ENCODE peak calls at places on chromosomes 16 and 17, in eight cellular contexts. One of them, this sample, is unnamed.
A peak's percentile ranks its signal among the peaks of the same experiment; 100 is the strongest.

GRCh38 chr16:81706327-81707295 is 72.5 kb upstream of the PLCG2 start:
- DNase-seq in lower leg skin: no peak
- DNase-seq in neural crest cell: no peak
- DNase-seq in Caco-2: no peak
- DNase-seq in HFF-Myc: no peak
- DNase-seq in AG10803: no peak
- DNase-seq in sigmoid colon: no peak
- DNase-seq in bronchial epithelial cell: no peak
- DNase-seq in this sample: no peak

GRCh38 chr17:43943769-43944418 is 1.6 kb upstream of the PPY start:
- DNase-seq in bronchial epithelial cell: peak; percentile 69
- DNase-seq in neural crest cell: peak; percentile 87
- DNase-seq in AG10803: peak; percentile 81
- DNase-seq in sigmoid colon: peak; percentile 90
- DNase-seq in Caco-2: peak; percentile 88
- DNase-seq in HFF-Myc: no peak
- DNase-seq in lower leg skin: peak; percentile 96
- DNase-seq in this sample: peak; percentile 87

GRCh38 chr17:263773-264172 is 82.3 kb upstream of the DOC2B start:
- DNase-seq in AG10803: no peak
- DNase-seq in neural crest cell: no peak
- DNase-seq in HFF-Myc: no peak
- DNase-seq in lower leg skin: peak; percentile 81
- DNase-seq in sigmoid colon: peak; percentile 48
- DNase-seq in Caco-2: no peak
- DNase-seq in bronchial epithelial cell: no peak
- DNase-seq in this sample: no peak

GRCh38 chr17:28882154-28882895 is 15.2 kb downstream of the FLOT2 start:
- DNase-seq in bronchial epithelial cell: no peak
- DNase-seq in sigmoid colon: no peak
- DNase-seq in AG10803: no peak
- DNase-seq in neural crest cell: no peak
- DNase-seq in HFF-Myc: no peak
- DNase-seq in lower leg skin: no peak
- DNase-seq in Caco-2: no peak
- DNase-seq in this sample: no peak

GRCh38 chr16:78505544-78506371 is 406.3 kb downstream of the WWOX start:
- DNase-seq in lower leg skin: peak; percentile 88
- DNase-seq in HFF-Myc: no peak
- DNase-seq in AG10803: peak; percentile 23
- DNase-seq in Caco-2: peak; percentile 34
- DNase-seq in sigmoid colon: peak; percentile 86
- DNase-seq in neural crest cell: no peak
- DNase-seq in bronchial epithelial cell: no peak
- DNase-seq in this sample: peak; percentile 41

GRCh38 chr17:41448506-41448905 is 7.7 kb upstream of the KRT38 start:
- DNase-seq in lower leg skin: no peak
- DNase-seq in bronchial epithelial cell: no peak
- DNase-seq in AG10803: no peak
- DNase-seq in neural crest cell: no peak
- DNase-seq in Caco-2: no peak
- DNase-seq in sigmoid colon: no peak
- DNase-seq in HFF-Myc: no peak
- DNase-seq in this sample: no peak

GRCh38 chr17:28317099-28317964 is 1.7 kb upstream of the TMEM97 start:
- DNase-seq in neural crest cell: no peak
- DNase-seq in HFF-Myc: no peak
- DNase-seq in Caco-2: no peak
- DNase-seq in lower leg skin: no peak
- DNase-seq in AG10803: no peak
- DNase-seq in bronchial epithelial cell: no peak
- DNase-seq in sigmoid colon: no peak
- DNase-seq in this sample: no peak

GRCh38 chr17:48048321-48049140 is at the start of gene NFE2L1:
- DNase-seq in bronchial epithelial cell: peak; percentile 70
- DNase-seq in Caco-2: peak; percentile 99
- DNase-seq in HFF-Myc: peak; percentile 59
- DNase-seq in lower leg skin: peak; percentile 98
- DNase-seq in neural crest cell: peak; percentile 67
- DNase-seq in AG10803: peak; percentile 94
- DNase-seq in sigmoid colon: peak; percentile 97
- DNase-seq in this sample: no peak

GRCh38 chr16:2698996-2699750 is 16.9 kb downstream of the KCTD5 start:
- DNase-seq in HFF-Myc: no peak
- DNase-seq in neural crest cell: no peak
- DNase-seq in AG10803: no peak
- DNase-seq in lower leg skin: no peak
- DNase-seq in bronchial epithelial cell: no peak
- DNase-seq in sigmoid colon: no peak
- DNase-seq in Caco-2: no peak
- DNase-seq in this sample: no peak

GRCh38 chr16:2700786-2701185 is 18.5 kb downstream of the KCTD5 start:
- DNase-seq in lower leg skin: no peak
- DNase-seq in sigmoid colon: no peak
- DNase-seq in HFF-Myc: no peak
- DNase-seq in neural crest cell: no peak
- DNase-seq in bronchial epithelial cell: no peak
- DNase-seq in AG10803: no peak
- DNase-seq in Caco-2: no peak
- DNase-seq in this sample: no peak

GRCh38 chr16:2699791-2700600 is 17.7 kb downstream of the KCTD5 start:
- DNase-seq in lower leg skin: no peak
- DNase-seq in HFF-Myc: no peak
- DNase-seq in neural crest cell: no peak
- DNase-seq in AG10803: no peak
- DNase-seq in Caco-2: no peak
- DNase-seq in sigmoid colon: no peak
- DNase-seq in bronchial epithelial cell: no peak
- DNase-seq in this sample: no peak

GRCh38 chr16:2697401-2697948 is 15.2 kb downstream of the KCTD5 start:
- DNase-seq in bronchial epithelial cell: no peak
- DNase-seq in Caco-2: no peak
- DNase-seq in sigmoid colon: no peak
- DNase-seq in lower leg skin: no peak
- DNase-seq in neural crest cell: no peak
- DNase-seq in HFF-Myc: no peak
- DNase-seq in AG10803: no peak
- DNase-seq in this sample: no peak

GRCh38 chr16:2698103-2698870 is 16.0 kb downstream of the KCTD5 start:
- DNase-seq in neural crest cell: no peak
- DNase-seq in bronchial epithelial cell: no peak
- DNase-seq in lower leg skin: no peak
- DNase-seq in Caco-2: no peak
- DNase-seq in sigmoid colon: no peak
- DNase-seq in AG10803: no peak
- DNase-seq in HFF-Myc: no peak
- DNase-seq in this sample: no peak
- TF ChIP-seq CTCF in neural crest cell: no peak
- TF ChIP-seq CTCF in bronchial epithelial cell: no peak
- TF ChIP-seq CTCF in lower leg skin: no peak
- TF ChIP-seq CTCF in Caco-2: no peak
- TF ChIP-seq CTCF in sigmoid colon: no peak
- TF ChIP-seq CTCF in AG10803: no peak
- TF ChIP-seq CTCF in HFF-Myc: no peak
- TF ChIP-seq CTCF in this sample: no peak

GRCh38 chr16:85288341-85288868 is 176.1 kb upstream of the CIBAR2 start:
- DNase-seq in HFF-Myc: no peak
- DNase-seq in Caco-2: no peak
- DNase-seq in neural crest cell: no peak
- DNase-seq in lower leg skin: no peak
- DNase-seq in sigmoid colon: no peak
- DNase-seq in bronchial epithelial cell: no peak
- DNase-seq in AG10803: no peak
- DNase-seq in this sample: no peak

GRCh38 chr16:85285681-85286065 is 173.4 kb upstream of the CIBAR2 start:
- DNase-seq in bronchial epithelial cell: no peak
- DNase-seq in lower leg skin: no peak
- DNase-seq in HFF-Myc: no peak
- DNase-seq in neural crest cell: no peak
- DNase-seq in Caco-2: no peak
- DNase-seq in AG10803: peak; percentile 68
- DNase-seq in sigmoid colon: no peak
- DNase-seq in this sample: no peak

GRCh38 chr16:85286066-85286712 is 173.9 kb upstream of the CIBAR2 start:
- DNase-seq in neural crest cell: no peak
- DNase-seq in sigmoid colon: peak; percentile 89
- DNase-seq in lower leg skin: peak; percentile 96
- DNase-seq in AG10803: peak; percentile 89
- DNase-seq in HFF-Myc: no peak
- DNase-seq in bronchial epithelial cell: no peak
- DNase-seq in Caco-2: no peak
- DNase-seq in this sample: no peak

GRCh38 chr16:85288869-85289660 is 176.8 kb upstream of the CIBAR2 start:
- DNase-seq in neural crest cell: no peak
- DNase-seq in sigmoid colon: no peak
- DNase-seq in lower leg skin: no peak
- DNase-seq in Caco-2: no peak
- DNase-seq in HFF-Myc: no peak
- DNase-seq in bronchial epithelial cell: no peak
- DNase-seq in AG10803: no peak
- DNase-seq in this sample: no peak

DNA sequence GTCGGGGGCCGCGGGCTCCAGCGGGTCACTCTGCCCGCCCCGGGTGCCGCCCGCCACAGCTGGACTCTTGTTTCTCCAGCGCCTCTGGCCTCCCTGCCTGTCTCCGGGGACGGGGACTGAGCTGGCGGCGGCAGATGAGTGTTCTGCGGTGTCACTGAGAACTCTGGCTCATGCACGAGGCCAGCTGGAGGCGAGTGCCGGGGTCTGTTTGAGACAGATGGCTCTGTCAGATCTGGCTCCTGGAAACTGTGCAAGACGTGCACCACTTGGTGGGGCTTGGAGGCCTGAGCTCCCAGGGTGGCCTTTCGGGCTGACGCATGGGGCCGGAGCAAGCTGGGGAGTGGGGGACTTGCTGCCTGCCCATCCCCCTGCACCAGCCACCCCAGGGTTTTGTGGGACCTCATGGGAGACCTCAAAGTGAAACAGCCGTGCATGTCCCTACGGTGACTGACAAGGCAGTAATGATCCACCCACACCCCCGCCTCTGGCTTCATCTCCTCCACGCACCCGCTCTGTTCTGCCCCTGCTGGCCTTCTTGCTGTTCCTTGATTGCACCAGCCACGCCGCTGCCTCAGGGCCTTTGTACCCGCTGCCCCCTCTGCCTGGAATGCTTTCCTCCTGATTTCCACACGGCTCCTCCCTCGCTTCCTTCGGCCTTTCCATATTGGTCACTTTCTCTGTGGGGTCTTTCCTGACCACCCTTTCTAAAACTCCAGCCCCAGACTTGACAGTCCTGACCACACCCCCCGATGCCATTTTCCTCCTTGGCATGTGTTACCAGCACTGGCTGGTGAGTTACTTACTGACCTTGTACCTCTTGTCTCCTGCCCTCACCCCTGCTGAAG is 174.9 kb upstream of the CIBAR2 start:
- DNase-seq in Caco-2: no peak
- DNase-seq in HFF-Myc: no peak
- DNase-seq in neural crest cell: peak; percentile 45
- DNase-seq in lower leg skin: no peak
- DNase-seq in AG10803: peak; percentile 48
- DNase-seq in sigmoid colon: peak; percentile 75
- DNase-seq in bronchial epithelial cell: no peak
- DNase-seq in this sample: no peak
- TF ChIP-seq CTCF in Caco-2: no peak
- TF ChIP-seq CTCF in HFF-Myc: peak; percentile 10
- TF ChIP-seq CTCF in neural crest cell: peak; percentile 28
- TF ChIP-seq CTCF in lower leg skin: no peak
- TF ChIP-seq CTCF in AG10803: peak; percentile 42
- TF ChIP-seq CTCF in sigmoid colon: no peak
- TF ChIP-seq CTCF in bronchial epithelial cell: no peak
- TF ChIP-seq CTCF in this sample: no peak

DNA sequence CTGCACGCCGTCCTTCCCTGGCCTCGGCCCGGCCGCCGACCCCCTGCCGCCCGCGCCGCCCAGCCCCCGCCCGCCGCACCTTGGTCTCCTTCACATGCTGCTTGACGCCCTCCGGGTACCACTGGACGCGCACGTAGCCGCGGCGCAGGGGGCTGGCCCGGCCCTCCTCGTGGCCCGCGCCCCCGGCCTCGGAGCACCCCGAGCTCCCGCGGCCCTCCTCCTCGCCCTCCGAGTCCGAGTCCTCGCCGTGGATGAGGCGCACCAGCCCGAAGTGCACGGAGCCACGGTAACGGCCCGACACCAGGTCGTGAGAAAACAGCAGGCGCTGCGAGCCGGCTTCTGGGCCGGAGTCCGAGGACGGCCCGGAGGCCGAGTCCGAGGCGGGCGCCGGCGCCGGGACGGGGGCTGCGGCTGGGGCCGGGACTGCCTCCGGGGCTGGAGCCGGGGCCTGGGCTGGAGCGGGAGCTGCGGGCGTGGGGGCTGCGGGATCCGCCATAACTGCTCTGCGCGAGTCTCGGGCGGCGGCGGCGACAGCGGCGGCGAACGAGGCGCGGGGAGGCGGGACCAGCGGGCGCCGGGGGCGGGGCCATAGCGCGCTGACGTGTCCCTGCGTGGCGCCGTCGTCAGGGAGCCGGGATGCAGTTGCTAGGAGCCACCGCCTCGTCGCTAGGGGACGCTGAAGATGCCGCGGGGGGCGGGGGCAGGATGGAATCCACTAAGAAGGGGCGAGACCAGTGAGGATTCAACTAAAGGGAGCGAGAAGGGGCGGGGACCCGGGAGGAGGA is at the start of gene UBE2O:
- DNase-seq in bronchial epithelial cell: peak; percentile 59
- DNase-seq in AG10803: peak; percentile 79
- DNase-seq in lower leg skin: peak; percentile 96
- DNase-seq in HFF-Myc: peak; percentile 47
- DNase-seq in neural crest cell: peak; percentile 94
- DNase-seq in sigmoid colon: peak; percentile 89
- DNase-seq in Caco-2: peak; percentile 96
- DNase-seq in this sample: peak; percentile 94
- TF ChIP-seq CTCF in bronchial epithelial cell: peak; percentile 33
- TF ChIP-seq CTCF in AG10803: peak; percentile 44
- TF ChIP-seq CTCF in lower leg skin: no peak
- TF ChIP-seq CTCF in HFF-Myc: peak; percentile 35
- TF ChIP-seq CTCF in neural crest cell: peak; percentile 51
- TF ChIP-seq CTCF in sigmoid colon: no peak
- TF ChIP-seq CTCF in Caco-2: peak; percentile 63
- TF ChIP-seq CTCF in this sample: peak; percentile 33

DNA sequence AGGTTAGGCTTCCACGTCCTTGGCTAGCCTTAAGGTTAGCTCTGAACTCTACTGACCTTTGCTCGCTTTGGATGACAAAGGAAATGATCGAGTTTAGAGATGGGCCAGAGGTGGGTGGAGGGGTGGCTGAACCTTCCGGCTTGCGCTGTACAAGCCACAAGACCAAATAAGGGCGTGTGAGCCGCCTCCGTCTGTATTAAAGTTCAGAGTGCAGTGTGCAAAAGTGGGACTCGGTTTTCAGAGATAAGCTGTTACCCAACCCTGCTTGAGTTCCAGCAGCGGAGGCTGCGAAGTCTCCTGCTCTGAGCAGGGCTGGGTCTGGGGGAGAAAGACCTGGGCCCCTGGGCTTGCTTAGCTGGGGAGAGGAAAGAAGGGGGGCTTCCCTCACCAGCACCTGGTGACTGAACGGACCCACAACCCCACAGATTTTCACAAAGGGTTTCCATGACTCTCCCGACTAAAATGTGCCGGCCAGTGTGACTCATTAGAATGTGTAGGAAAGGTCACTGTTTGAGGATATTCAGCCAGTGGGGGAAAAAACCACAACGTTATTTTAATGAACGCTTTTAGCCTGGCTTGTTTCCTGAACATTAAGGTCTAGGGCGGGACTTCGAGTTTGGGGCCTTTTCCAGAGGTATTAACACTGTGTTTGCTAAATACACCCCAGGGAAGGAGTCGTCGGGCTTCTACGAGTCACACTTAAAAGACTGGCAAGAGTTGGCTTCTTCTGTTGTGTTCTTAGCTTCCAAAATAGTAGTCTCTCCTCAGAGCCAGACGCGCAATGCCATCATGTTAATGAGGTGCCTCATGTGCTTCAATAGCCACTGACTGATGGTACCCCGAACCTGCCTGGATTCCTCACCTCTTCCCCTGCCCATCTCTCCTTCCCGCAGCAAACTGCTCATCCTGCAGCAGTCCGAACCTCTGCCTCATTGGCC is 67.0 kb downstream of the CENPV start:
- DNase-seq in sigmoid colon: peak; percentile 93
- DNase-seq in Caco-2: peak; percentile 88
- DNase-seq in neural crest cell: peak; percentile 41
- DNase-seq in AG10803: peak; percentile 93
- DNase-seq in HFF-Myc: peak; percentile 98
- DNase-seq in lower leg skin: peak; percentile 93
- DNase-seq in bronchial epithelial cell: peak; percentile 90
- DNase-seq in this sample: no peak
- TF ChIP-seq CTCF in sigmoid colon: no peak
- TF ChIP-seq CTCF in Caco-2: no peak
- TF ChIP-seq CTCF in neural crest cell: no peak
- TF ChIP-seq CTCF in AG10803: no peak
- TF ChIP-seq CTCF in HFF-Myc: no peak
- TF ChIP-seq CTCF in lower leg skin: no peak
- TF ChIP-seq CTCF in bronchial epithelial cell: no peak
- TF ChIP-seq CTCF in this sample: no peak

This sample was measured in mesothelial cell of epicardium.